ENCODE peak calls at places on chromosome 14, in four cellular contexts. One of them, this sample, is unnamed.

GRCh38 chr14:37901978-37902377 is 305.7 kb upstream of the SSTR1 start:
- DNase-seq in pancreas: no peak
- DNase-seq in HEK293T: no peak
- DNase-seq in astrocyte of the spinal cord: no peak
- DNase-seq in this sample: no peak

GRCh38 chr14:22474730-22475351 is 114.2 kb downstream of the DAD1 start:
- DNase-seq in pancreas: no peak
- DNase-seq in HEK293T: no peak
- DNase-seq in astrocyte of the spinal cord: peak; percentile 66
- DNase-seq in this sample: no peak

GRCh38 chr14:52241102-52241793 is 26.2 kb upstream of the PTGDR start:
- DNase-seq in pancreas: no peak
- DNase-seq in HEK293T: no peak
- DNase-seq in astrocyte of the spinal cord: peak; percentile 78
- DNase-seq in this sample: no peak

GRCh38 chr14:96274122-96274910 is 18.3 kb downstream of the BDKRB1 start:
- DNase-seq in pancreas: no peak
- DNase-seq in HEK293T: no peak
- DNase-seq in astrocyte of the spinal cord: no peak
- DNase-seq in this sample: no peak

GRCh38 chr14:66137076-66137475 is 349.1 kb upstream of the CCDC196 start:
- DNase-seq in pancreas: no peak
- DNase-seq in HEK293T: no peak
- DNase-seq in astrocyte of the spinal cord: no peak
- DNase-seq in this sample: no peak

GRCh38 chr14:77988966-77989365 is 181.2 kb upstream of the NRXN3 start:
- DNase-seq in pancreas: no peak
- DNase-seq in HEK293T: no peak
- DNase-seq in astrocyte of the spinal cord: peak; percentile 94
- DNase-seq in this sample: no peak

GRCh38 chr14:102370305-102370809 is 7.6 kb downstream of the TECPR2 start:
- DNase-seq in pancreas: no peak
- DNase-seq in HEK293T: no peak
- DNase-seq in astrocyte of the spinal cord: no peak
- DNase-seq in this sample: no peak

GRCh38 chr14:76887196-76887595 is 61.0 kb downstream of the LRRC74A start:
- DNase-seq in pancreas: no peak
- DNase-seq in HEK293T: no peak
- DNase-seq in astrocyte of the spinal cord: no peak
- DNase-seq in this sample: no peak

GRCh38 chr14:69921052-69921451 is 41.8 kb downstream of the SMOC1 start:
- DNase-seq in pancreas: no peak
- DNase-seq in HEK293T: no peak
- DNase-seq in astrocyte of the spinal cord: peak; percentile 96
- DNase-seq in this sample: no peak

GRCh38 chr14:52360831-52361230 is 46.7 kb downstream of the PTGER2 start:
- DNase-seq in pancreas: no peak
- DNase-seq in HEK293T: no peak
- DNase-seq in astrocyte of the spinal cord: no peak
- DNase-seq in this sample: peak; percentile 45

GRCh38 chr14:80491562-80492139 is 280.3 kb upstream of the DIO2 start:
- DNase-seq in pancreas: no peak
- DNase-seq in HEK293T: no peak
- DNase-seq in astrocyte of the spinal cord: peak; percentile 19
- DNase-seq in this sample: no peak

GRCh38 chr14:56100556-56100955 is 17.7 kb upstream of the PELI2 start:
- DNase-seq in pancreas: no peak
- DNase-seq in HEK293T: no peak
- DNase-seq in astrocyte of the spinal cord: no peak
- DNase-seq in this sample: no peak

GRCh38 chr14:45177081-45177480 is 41.4 kb downstream of the FANCM start:
- DNase-seq in pancreas: no peak
- DNase-seq in HEK293T: no peak
- DNase-seq in astrocyte of the spinal cord: peak; percentile 58
- DNase-seq in this sample: no peak

GRCh38 chr14:25111061-25111601 is 61.2 kb upstream of the STXBP6 start:
- DNase-seq in pancreas: no peak
- DNase-seq in HEK293T: no peak
- DNase-seq in astrocyte of the spinal cord: peak; percentile 85
- DNase-seq in this sample: no peak

GRCh38 chr14:103028772-103029171 is 28.6 kb downstream of the CDC42BPB start:
- DNase-seq in pancreas: no peak
- DNase-seq in HEK293T: no peak
- DNase-seq in astrocyte of the spinal cord: no peak
- DNase-seq in this sample: no peak

GRCh38 chr14:89303452-89304435 is 113.3 kb downstream of the FOXN3 start:
- DNase-seq in pancreas: no peak
- DNase-seq in HEK293T: peak; percentile 32
- DNase-seq in astrocyte of the spinal cord: peak; percentile 90
- DNase-seq in this sample: peak; percentile 63

GRCh38 chr14:69580009-69580577 is 5.4 kb upstream of the CCDC177 start:
- DNase-seq in pancreas: no peak
- DNase-seq in HEK293T: peak; percentile 65
- DNase-seq in astrocyte of the spinal cord: peak; percentile 71
- DNase-seq in this sample: no peak

GRCh38 chr14:32611752-32612151 is 282.7 kb downstream of the AKAP6 start:
- DNase-seq in pancreas: no peak
- DNase-seq in HEK293T: no peak
- DNase-seq in astrocyte of the spinal cord: peak; percentile 77
- DNase-seq in this sample: no peak

GRCh38 chr14:91103116-91103515 is 10.8 kb upstream of the DGLUCY start:
- DNase-seq in pancreas: no peak
- DNase-seq in HEK293T: no peak
- DNase-seq in astrocyte of the spinal cord: no peak
- DNase-seq in this sample: no peak

GRCh38 chr14:50831704-50832130 is 755 bp upstream of the NIN start:
- DNase-seq in pancreas: no peak
- DNase-seq in HEK293T: no peak
- DNase-seq in astrocyte of the spinal cord: peak; percentile 13
- DNase-seq in this sample: no peak

This sample was measured in mucosa of descending colon.